ENCODE peak calls at places on chromosomes 13 and 19, in ten cellular contexts. T is GM03348; H is Ammon's horn; F is activated T-cell treated with anti-CD3 and anti-CD28 coated beads for 48 hours; W is spleen; V is small intestine; B is left ventricle myocardium superior; A is stimulated activated CD4-positive, alpha-beta T cell treated with anti-CD3 and anti-CD28 coated beads, Interleukin-15, amount 100 ng/mL, for 1 hour; P is AG08396; I is chondrocyte. N is an unnamed sample.

GRCh38 chr13:94063096-94063495 is 416.4 kb downstream of the DCT start:
- DNase-seq in V (no peak), B (no peak), P (peak), A (no peak), F (no peak), I (no peak), T (peak), W (no peak), H (peak), N (no peak)

GRCh38 chr13:100983111-100983510 is 308.5 kb upstream of the TMTC4 start:
- DNase-seq in B (no peak), I (no peak), T (no peak), A (no peak), F (no peak), H (peak), W (no peak), V (no peak), P (no peak), N (no peak)

GRCh38 chr19:19627716-19628498 is at the start of gene LPAR2:
- DNase-seq in F (peak), V (peak), I (no peak), A (peak), T (peak), B (peak), W (peak), H (no peak), P (peak), N (no peak)

GRCh38 chr19:33505823-33506222 is 15.8 kb downstream of the PEPD start:
- DNase-seq in P (no peak), F (no peak), W (no peak), V (no peak), T (no peak), A (no peak), H (no peak), B (no peak), I (no peak), N (no peak)

GRCh38 chr19:56091066-56091490 is 30.0 kb downstream of the ZNF787 start:
- DNase-seq in I (no peak), V (no peak), B (no peak), P (peak), W (no peak), T (no peak), H (peak), F (no peak), A (no peak), N (no peak)

GRCh38 chr19:13006431-13007281 is 11.4 kb downstream of the NFIX start:
- DNase-seq in H (no peak), T (no peak), A (no peak), B (peak), W (no peak), F (no peak), I (no peak), V (no peak), P (no peak), N (no peak)

GRCh38 chr19:32104465-32105235 is 240.8 kb upstream of the ZNF507 start:
- DNase-seq in W (no peak), H (no peak), F (no peak), P (no peak), V (peak), T (no peak), A (no peak), I (no peak), B (no peak), N (no peak)

GRCh38 chr13:47066261-47066660 is 169.4 kb upstream of the HTR2A start:
- DNase-seq in F (no peak), T (peak), P (no peak), W (no peak), A (no peak), B (no peak), H (no peak), V (no peak), I (no peak), N (no peak)

GRCh38 chr13:111951982-111952565 is 114.9 kb upstream of the SOX1 start:
- DNase-seq in H (no peak), V (no peak), A (no peak), B (no peak), T (no peak), P (no peak), F (no peak), W (peak), I (no peak), N (no peak)

GRCh38 chr13:24228852-24229458 is 68.4 kb downstream of the SPATA13 start:
- DNase-seq in I (no peak), W (no peak), V (peak), H (peak), T (peak), F (no peak), P (peak), B (no peak), A (no peak), N (no peak)

N was measured in stimulated activated CD8-positive, alpha-beta memory T cell treated with anti-CD3 and anti-CD28 coated beads, Interleukin-15, amount 100 ng/mL, for 24 hours.